ENCODE peak calls at places on chromosomes 5 and 9, in four cellular contexts. B is cardiac muscle cell; I is stimulated activated CD4-positive, alpha-beta T cell treated with anti-CD3 and anti-CD28 coated beads, Interleukin-12 subunit alpha, Interleukin-12 subunit beta, amount 100 ng/mL, for 4 hours; Q is neural crest cell. Y is an unnamed sample.

GRCh38 chr5:72194846-72195245 is 87.6 kb downstream of the MAP1B start:
- DNase-seq in Q (no peak), B (no peak), I (no peak), Y (no peak)

GRCh38 chr5:54570923-54571322 is 53.4 kb downstream of the SNX18 start:
- DNase-seq in Q (no peak), I (no peak), B (peak; percentile 82), Y (no peak)

GRCh38 chr5:1648806-1649205 is 125.0 kb upstream of the LPCAT1 start:
- DNase-seq in B (peak; percentile 10), I (no peak), Q (no peak), Y (no peak)

GRCh38 chr5:127844631-127845030 is 141.4 kb downstream of the CCDC192 start:
- DNase-seq in Q (no peak), B (no peak), I (no peak), Y (no peak)

GRCh38 chr9:27183701-27184100 is 74.7 kb downstream of the TEK start:
- DNase-seq in Q (no peak), B (peak; percentile 60), I (no peak), Y (no peak)

GRCh38 chr9:131773911-131774379 is 34.1 kb upstream of the RAPGEF1 start:
- DNase-seq in Q (peak; percentile 78), B (peak; percentile 80), I (no peak), Y (peak; percentile 11)

GRCh38 chr9:81380960-81381359 is 308.4 kb downstream of the TLE1 start:
- DNase-seq in Q (no peak), B (no peak), I (no peak), Y (no peak)

GRCh38 chr5:54860321-54860720 is 125.1 kb downstream of the ESM1 start:
- DNase-seq in Q (no peak), I (no peak), B (peak; percentile 69), Y (no peak)

GRCh38 chr9:18297532-18297872 is 176.5 kb upstream of the ADAMTSL1 start:
- DNase-seq in Q (no peak), I (no peak), B (no peak), Y (no peak)

GRCh38 chr9:136954270-136955083 is 2.4 kb downstream of the LCN12 start:
- DNase-seq in I (no peak), B (no peak), Q (no peak), Y (no peak)

GRCh38 chr9:113654605-113655193 is 191.2 kb downstream of the RGS3 start:
- DNase-seq in B (peak; percentile 89), I (no peak), Q (no peak), Y (no peak)

GRCh38 chr5:125696762-125697161 is 726.4 kb upstream of the GRAMD2B start:
- DNase-seq in I (no peak), B (peak; percentile 82), Q (no peak), Y (no peak)

GRCh38 chr5:149056611-149057165 is 6.2 kb downstream of the SH3TC2 start:
- DNase-seq in I (no peak), Q (no peak), B (no peak), Y (no peak)

GRCh38 chr9:34267660-34268059 is 61.4 kb downstream of the KIF24 start:
- DNase-seq in B (no peak), Q (no peak), I (no peak), Y (no peak)

GRCh38 chr5:44911501-44911900 is 102.8 kb downstream of the MRPS30 start:
- DNase-seq in I (no peak), Q (no peak), B (no peak), Y (no peak)

GRCh38 chr9:120617637-120617979 is 37.6 kb upstream of the CDK5RAP2 start:
- DNase-seq in Q (no peak), I (no peak), B (peak; percentile 20), Y (no peak)

GRCh38 chr5:133219296-133219695 is 167.5 kb downstream of the HSPA4 start:
- DNase-seq in B (no peak), Q (no peak), I (no peak), Y (no peak)

GRCh38 chr9:77714077-77714549 is 66.0 kb upstream of the GNA14 start:
- DNase-seq in Q (no peak), B (no peak), I (no peak), Y (no peak)

GRCh38 chr5:100448250-100448649 is 86.9 kb upstream of the FAM174A start:
- DNase-seq in B (no peak), Q (no peak), I (no peak), Y (no peak)

GRCh38 chr5:158313027-158313738 is 454.2 kb upstream of the CLINT1 start:
- DNase-seq in Q (no peak), I (no peak), B (no peak), Y (no peak)

GRCh38 chr9:37036237-37037136 is 2.4 kb upstream of the PAX5 start:
- DNase-seq in I (peak; percentile 45), B (peak; percentile 37), Q (peak; percentile 42), Y (peak; percentile 52)

GRCh38 chr5:122985006-122985700 is 51.4 kb downstream of the PPIC start:
- DNase-seq in Q (no peak), I (no peak), B (no peak), Y (no peak)

GRCh38 chr5:41858890-41859289 is 11.3 kb downstream of the OXCT1 start:
- DNase-seq in I (no peak), Q (no peak), B (no peak), Y (no peak)

GRCh38 chr5:90962481-90962880 is 403.9 kb downstream of the ADGRV1 start:
- DNase-seq in B (no peak), Q (no peak), I (no peak), Y (no peak)

GRCh38 chr5:92917044-92917443 is 664.0 kb downstream of the NR2F1-AS1 start:
- DNase-seq in Q (no peak), B (peak; percentile 86), I (no peak), Y (no peak)

GRCh38 chr5:85132269-85132668 is 747.6 kb upstream of the EDIL3 start:
- DNase-seq in B (peak; percentile 2), Q (no peak), I (no peak), Y (no peak)